ENCODE peak calls at places on chromosomes 5 and 9, in four cellular contexts. R is ascending aorta; M is tibial artery; D is CD8-positive, alpha-beta T cell. X is an unnamed sample.

GRCh38 chr9:8660383-8660782 is 860.8 kb upstream of the DMAC1 start:
- DNase-seq in D (no peak), M (peak; percentile 74), R (no peak), X (no peak)

GRCh38 chr5:84478603-84479002 is 93.9 kb upstream of the EDIL3 start:
- DNase-seq in M (no peak), D (no peak), R (no peak), X (no peak)

GRCh38 chr9:73270967-73271722 is 119.5 kb downstream of the ANXA1 start:
- DNase-seq in D (no peak), M (no peak), R (no peak), X (no peak)

GRCh38 chr9:102569436-102569835 is 425.7 kb upstream of the CYLC2 start:
- DNase-seq in D (no peak), M (no peak), R (no peak), X (no peak)

GRCh38 chr9:29875522-29875921 is 2302.2 kb upstream of the C9orf72 start:
- DNase-seq in D (no peak), R (no peak), M (no peak), X (no peak)

GRCh38 chr5:119250946-119251901 is 104.6 kb upstream of the TNFAIP8 start:
- DNase-seq in M (no peak), D (no peak), R (no peak), X (no peak)

GRCh38 chr5:175383350-175383749 is 60.6 kb downstream of the DRD1 start:
- DNase-seq in D (no peak), R (no peak), M (no peak), X (no peak)

GRCh38 chr9:78745331-78745730 is 448.4 kb downstream of the PSAT1 start:
- DNase-seq in M (no peak), R (no peak), D (no peak), X (no peak)

GRCh38 chr9:124839612-124840299 is 13.5 kb upstream of the WDR38 start:
- DNase-seq in D (no peak), M (no peak), R (no peak), X (no peak)

GRCh38 chr5:172776235-172776594 is 5.2 kb upstream of the DUSP1 start:
- DNase-seq in R (no peak), M (no peak), D (no peak), X (no peak)

DNA sequence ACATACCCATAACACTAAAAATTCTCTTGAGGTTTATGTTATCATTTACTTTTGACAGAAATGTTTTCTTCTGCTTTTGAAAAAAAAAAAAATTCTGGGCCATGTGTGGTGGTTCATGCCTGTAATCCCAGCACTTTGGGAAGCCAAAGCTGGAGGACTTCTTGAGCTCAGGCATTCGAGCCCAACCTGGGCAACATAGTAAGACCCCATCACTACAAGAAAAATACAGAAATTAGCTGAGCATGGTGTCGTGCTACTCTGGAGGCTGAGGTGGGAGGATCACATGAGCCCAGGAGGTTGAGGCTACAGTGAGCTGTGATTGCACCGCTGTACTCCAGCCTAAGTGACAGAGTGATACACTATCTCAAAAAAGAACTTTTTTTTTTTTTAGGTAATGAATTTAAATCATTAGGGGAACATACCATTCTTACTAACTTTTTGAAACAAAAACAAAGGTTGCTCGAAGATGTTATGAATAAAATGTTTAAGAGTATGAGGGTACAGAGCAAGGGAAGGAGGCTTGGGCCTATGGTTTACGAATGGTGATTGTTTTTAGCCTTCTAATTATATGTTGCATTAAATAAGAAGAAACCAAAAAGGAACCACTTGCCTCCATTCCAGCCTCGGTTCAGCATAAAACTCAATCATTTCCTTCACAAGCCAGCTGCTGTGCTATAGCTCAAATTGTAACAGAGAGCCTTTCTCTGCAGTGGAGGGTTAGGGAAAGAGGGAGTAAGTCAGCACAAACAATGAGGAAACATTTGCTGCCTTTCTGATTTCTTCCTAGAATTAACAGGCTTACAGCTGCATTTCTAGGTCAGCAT is 148.6 kb upstream of the DMRT1 start:
- DNase-seq in D (no peak), R (no peak), M (no peak), X (no peak)
- TF ChIP-seq CTCF in D (no peak), R (no peak), M (no peak), X (no peak)

DNA sequence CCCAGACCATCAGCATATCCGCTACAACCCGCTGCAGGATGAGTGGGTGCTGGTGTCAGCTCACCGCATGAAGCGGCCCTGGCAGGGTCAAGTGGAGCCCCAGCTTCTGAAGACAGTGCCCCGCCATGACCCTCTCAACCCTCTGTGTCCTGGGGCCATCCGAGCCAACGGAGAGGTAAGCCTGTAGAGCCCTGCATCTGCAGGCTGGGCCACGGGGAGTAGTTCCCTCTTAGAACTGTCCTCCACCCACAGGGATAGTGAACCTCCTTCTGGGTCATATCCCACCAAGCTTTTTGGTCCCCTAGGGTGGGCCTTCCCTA is 569 bp downstream of the GALT start:
- DNase-seq in D (no peak), R (no peak), M (no peak), X (no peak)
- TF ChIP-seq CTCF in D (no peak), R (no peak), M (no peak), X (no peak)

DNA sequence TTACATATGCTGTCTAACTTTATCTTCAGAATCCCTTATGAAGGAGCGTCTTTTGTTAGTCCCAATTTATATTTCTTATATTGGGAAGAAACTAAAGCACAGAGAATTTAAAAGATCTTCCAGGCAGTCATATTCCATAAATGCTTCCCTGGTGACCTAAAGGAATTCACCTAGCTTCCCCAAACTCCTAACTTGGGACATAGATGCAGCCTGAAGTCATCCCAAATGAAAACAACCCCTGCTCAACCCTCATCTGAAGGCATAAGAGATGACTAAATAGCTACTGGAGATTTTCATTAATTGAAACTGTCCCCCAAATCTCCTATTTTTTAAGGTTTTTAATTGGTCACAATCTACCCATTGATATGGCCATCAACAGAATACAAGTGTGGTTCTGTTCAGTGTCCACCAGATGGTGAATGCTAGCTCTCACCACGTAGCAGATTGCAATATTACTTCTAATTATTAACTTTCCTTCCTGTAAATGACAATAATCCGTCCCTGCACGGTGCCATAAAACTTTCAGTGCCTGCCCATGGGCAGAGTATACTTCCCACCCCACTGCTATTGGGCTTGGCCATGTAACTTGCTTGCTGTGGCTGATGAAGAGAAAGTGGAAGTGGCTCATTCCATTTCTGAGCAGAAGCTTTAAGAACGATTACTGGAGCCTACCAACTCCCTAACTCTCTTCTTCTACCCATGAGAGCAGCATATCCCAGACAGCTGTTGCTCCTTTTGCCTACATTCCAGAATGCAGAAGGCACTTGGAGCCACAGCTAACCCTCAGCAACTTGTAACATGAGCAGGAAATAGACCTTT is 18.7 kb downstream of the PRUNE2 start:
- DNase-seq in R (no peak), M (no peak), D (no peak), X (no peak)
- TF ChIP-seq CTCF in R (no peak), M (no peak), D (no peak), X (no peak)

GRCh38 chr5:57306359-57306758 is 132.5 kb downstream of the GPBP1 start:
- DNase-seq in R (no peak), M (no peak), D (no peak), X (no peak)

GRCh38 chr5:57302164-57302563 is 128.3 kb downstream of the GPBP1 start:
- DNase-seq in R (no peak), M (no peak), D (no peak), X (no peak)

GRCh38 chr5:57304931-57305330 is 131.1 kb downstream of the GPBP1 start:
- DNase-seq in D (no peak), R (no peak), M (no peak), X (no peak)

GRCh38 chr5:57302643-57303042 is 128.8 kb downstream of the GPBP1 start:
- DNase-seq in R (no peak), M (no peak), D (no peak), X (no peak)

GRCh38 chr5:57303985-57304384 is 130.1 kb downstream of the GPBP1 start:
- DNase-seq in D (no peak), R (no peak), M (no peak), X (no peak)
- TF ChIP-seq CTCF in D (no peak), R (no peak), M (no peak), X (no peak)

GRCh38 chr5:11075010-11075860 is 314.2 kb upstream of the DAP start:
- DNase-seq in D (no peak), M (no peak), R (no peak), X (no peak)
- TF ChIP-seq CTCF in D (no peak), M (no peak), R (no peak), X (no peak)

GRCh38 chr9:87267251-87267679 is 230.4 kb upstream of the DAPK1 start:
- DNase-seq in R (no peak), D (no peak), M (peak; percentile 59), X (no peak)
- TF ChIP-seq CTCF in R (no peak), D (no peak), M (no peak), X (no peak)

DNA sequence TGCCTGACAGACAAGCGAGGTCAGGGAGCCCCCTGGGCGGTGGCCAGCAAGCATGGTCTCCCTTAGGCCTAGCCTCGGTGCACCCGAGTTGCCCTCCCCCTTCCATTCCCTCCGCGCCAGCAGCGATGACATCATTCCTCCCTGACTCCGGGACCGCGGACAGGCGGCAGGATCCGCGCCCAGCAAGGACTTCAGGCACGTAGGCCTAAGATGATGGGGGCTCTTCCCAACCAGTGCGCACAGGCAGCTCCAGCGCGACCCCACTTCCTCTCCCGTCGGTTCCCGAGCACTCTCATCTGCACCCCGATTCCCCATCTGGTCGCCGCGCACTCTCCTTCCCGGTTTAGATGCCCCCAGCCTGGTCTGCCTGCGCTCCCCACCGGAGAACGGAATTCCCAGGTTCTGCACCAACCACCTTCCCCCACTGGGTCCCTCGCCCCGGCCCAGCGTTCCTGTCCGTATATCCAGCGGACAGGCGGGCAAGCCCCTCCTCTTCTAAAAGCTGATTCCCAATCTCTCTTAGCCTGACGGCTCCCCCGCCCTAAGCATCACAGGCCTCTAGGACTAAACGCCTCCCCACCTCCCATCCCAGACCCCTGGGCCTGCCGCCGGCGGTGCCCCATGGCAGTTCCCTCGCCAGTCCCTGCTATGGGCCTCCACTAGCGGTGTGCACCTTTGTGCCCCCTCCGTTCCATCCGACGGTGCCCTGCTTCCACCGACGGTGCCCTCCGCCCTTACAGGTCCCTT is 931 bp downstream of the FAM219A start:
- DNase-seq in M (peak; percentile 67), R (peak; percentile 35), D (no peak), X (peak; percentile 39)
- TF ChIP-seq CTCF in M (no peak), R (no peak), D (no peak), X (no peak)

GRCh38 chr5:80207832-80208231 is 48.0 kb downstream of the SERINC5 start:
- DNase-seq in D (no peak), M (no peak), R (no peak), X (no peak)

GRCh38 chr5:80208337-80208736 is 47.5 kb downstream of the SERINC5 start:
- DNase-seq in R (no peak), D (no peak), M (no peak), X (no peak)

GRCh38 chr5:80210014-80210413 is 45.8 kb downstream of the SERINC5 start:
- DNase-seq in D (no peak), M (no peak), R (no peak), X (no peak)

GRCh38 chr5:80206282-80206681 is 49.6 kb downstream of the SERINC5 start:
- DNase-seq in R (no peak), M (no peak), D (no peak), X (no peak)

DNA sequence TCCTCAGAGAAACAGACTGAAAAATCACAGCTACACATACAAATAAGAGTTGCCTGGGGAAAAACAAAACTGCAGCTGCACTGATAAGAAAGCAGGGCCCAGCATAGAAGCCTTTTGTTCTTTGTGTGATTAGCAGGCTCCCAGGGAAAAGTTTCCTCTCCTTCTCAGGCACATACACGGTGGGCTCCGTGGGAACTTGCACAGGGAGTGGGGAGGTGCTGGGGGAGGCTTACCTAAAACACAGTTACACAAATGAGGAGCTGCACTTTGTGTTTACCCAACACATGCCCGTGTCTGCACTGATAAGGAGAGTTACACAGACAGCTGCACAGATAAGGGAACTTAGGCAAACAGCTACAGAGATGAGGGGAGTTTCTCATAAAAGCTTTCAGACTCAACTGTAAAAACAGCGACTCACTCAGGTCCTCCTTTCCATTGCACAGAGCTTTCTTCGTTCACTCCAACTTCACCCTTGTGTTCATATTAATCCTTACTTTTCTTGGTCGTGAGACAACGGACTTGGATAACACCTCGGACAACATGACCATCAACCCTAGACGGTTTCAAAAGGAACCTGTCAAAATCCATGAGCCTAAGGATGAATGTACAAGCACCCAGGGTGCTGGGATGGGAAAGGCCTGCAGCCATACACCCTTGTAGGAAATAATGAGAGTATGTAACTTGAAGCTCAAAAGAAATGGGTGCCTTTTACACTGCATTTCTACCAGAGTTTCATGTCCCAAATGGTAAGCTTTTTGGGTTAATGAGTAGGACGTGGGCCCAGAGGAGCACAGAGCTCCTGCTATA is 50.8 kb downstream of the SERINC5 start:
- DNase-seq in D (no peak), R (no peak), M (no peak), X (no peak)
- TF ChIP-seq CTCF in D (peak; percentile 34), R (no peak), M (no peak), X (no peak)

X was measured in omental fat pad.